ENCODE peak calls at places on chromosomes 13 and 19, in six cellular contexts. W is HCT116; N is fibroblast of pulmonary artery; Y is right lobe of liver; V is upper lobe of left lung; G is CD4-positive, alpha-beta memory T cell. H is an unnamed sample.
A peak's percentile ranks its signal among the peaks of the same experiment; 100 is the strongest.

GRCh38 chr13:36531746-36532486 is 99.6 kb downstream of the CCNA1 start:
- DNase-seq in W (no peak), N (peak; percentile 77), Y (no peak), V (no peak), G (no peak), H (no peak)

GRCh38 chr19:13094771-13095392 is 7.8 kb downstream of the LYL1 start:
- DNase-seq in W (no peak), N (no peak), Y (no peak), V (no peak), G (peak; percentile 16), H (no peak)

GRCh38 chr13:109093988-109094387 is 464.6 kb downstream of the MYO16 start:
- DNase-seq in W (no peak), N (no peak), Y (no peak), V (no peak), G (no peak), H (no peak)

GRCh38 chr13:46295531-46296464 is 84.1 kb downstream of the LRRC63 start:
- DNase-seq in W (no peak), N (peak; percentile 98), Y (peak; percentile 32), V (no peak), G (peak; percentile 85), H (peak; percentile 62)

GRCh38 chr13:23510979-23511735 is 59.1 kb upstream of the TNFRSF19 start:
- DNase-seq in W (peak; percentile 6), N (peak; percentile 59), Y (no peak), V (no peak), G (no peak), H (peak; percentile 89)

GRCh38 chr13:45367358-45367757 is 26.4 kb upstream of the TPT1 start:
- DNase-seq in W (peak; percentile 95), N (peak; percentile 79), Y (peak; percentile 70), V (no peak), G (peak; percentile 85), H (peak; percentile 89)

GRCh38 chr13:30409911-30410704 is 12.2 kb upstream of the UBE2L5 start:
- DNase-seq in W (no peak), N (peak; percentile 75), Y (no peak), V (no peak), G (no peak), H (no peak)

GRCh38 chr19:51327066-51327985 is 14.6 kb downstream of the VSIG10L start:
- DNase-seq in W (no peak), N (peak; percentile 48), Y (peak; percentile 55), V (peak; percentile 89), G (peak; percentile 29), H (peak; percentile 63)

GRCh38 chr13:87078947-87079795 is 592.0 kb upstream of the SLITRK5 start:
- DNase-seq in W (no peak), N (no peak), Y (peak; percentile 12), V (peak; percentile 63), G (no peak), H (no peak)

GRCh38 chr13:113527272-113527958 is 36.9 kb upstream of the DCUN1D2 start:
- DNase-seq in W (no peak), N (no peak), Y (no peak), V (no peak), G (no peak), H (no peak)

GRCh38 chr19:27776524-27776923 is 1436.4 kb downstream of the UQCRFS1 start:
- DNase-seq in W (no peak), N (no peak), Y (no peak), V (no peak), G (no peak), H (no peak)

GRCh38 chr13:49400755-49401659 is 42.9 kb downstream of the CAB39L start:
- DNase-seq in W (no peak), N (peak; percentile 70), Y (no peak), V (no peak), G (no peak), H (peak; percentile 28)

GRCh38 chr13:87169337-87169736 is 501.8 kb upstream of the SLITRK5 start:
- DNase-seq in W (no peak), N (no peak), Y (no peak), V (no peak), G (no peak), H (no peak)

GRCh38 chr13:47661076-47661475 is 340.0 kb downstream of the SUCLA2 start:
- DNase-seq in W (no peak), N (peak; percentile 79), Y (no peak), V (no peak), G (no peak), H (no peak)

GRCh38 chr13:36420437-36420891 is 11.8 kb upstream of the CCNA1 start:
- DNase-seq in W (peak; percentile 24), N (peak; percentile 90), Y (peak; percentile 51), V (no peak), G (peak; percentile 34), H (peak; percentile 73)

GRCh38 chr19:1860133-1860775 is 3.1 kb downstream of the KLF16 start:
- DNase-seq in W (no peak), N (peak; percentile 85), Y (peak; percentile 80), V (no peak), G (peak; percentile 72), H (peak; percentile 49)

GRCh38 chr13:93227906-93228801 is 1.5 kb downstream of the GPC6 start:
- DNase-seq in W (no peak), N (peak; percentile 92), Y (peak; percentile 63), V (peak; percentile 87), G (no peak), H (no peak)

GRCh38 chr19:40163541-40164129 is 27.6 kb upstream of the MAP3K10 start:
- DNase-seq in W (no peak), N (no peak), Y (no peak), V (no peak), G (no peak), H (peak; percentile 73)

GRCh38 chr19:1512671-1513491 is at the start of gene ADAMTSL5:
- DNase-seq in W (no peak), N (peak; percentile 63), Y (peak; percentile 76), V (peak; percentile 90), G (peak; percentile 57), H (peak; percentile 69)

GRCh38 chr13:90947976-90948375 is 399.5 kb upstream of the MIR17HG start:
- DNase-seq in W (no peak), N (no peak), Y (no peak), V (no peak), G (no peak), H (no peak)

GRCh38 chr13:67725999-67726398 is 495.9 kb upstream of the PCDH9 start:
- DNase-seq in W (no peak), N (no peak), Y (no peak), V (no peak), G (no peak), H (no peak)

GRCh38 chr19:37306383-37306963 is 64.4 kb upstream of the ZNF527 start:
- DNase-seq in W (no peak), N (no peak), Y (no peak), V (peak; percentile 69), G (no peak), H (no peak)

GRCh38 chr13:109768176-109768575 is 18.2 kb downstream of the IRS2 start:
- DNase-seq in W (no peak), N (no peak), Y (no peak), V (no peak), G (no peak), H (no peak)

GRCh38 chr13:83286737-83287136 is 595.5 kb downstream of the SLITRK1 start:
- DNase-seq in W (no peak), N (peak; percentile 20), Y (no peak), V (no peak), G (no peak), H (no peak)

GRCh38 chr19:1162404-1163282 is 11.4 kb downstream of the SBNO2 start:
- DNase-seq in W (no peak), N (no peak), Y (no peak), V (peak; percentile 43), G (no peak), H (no peak)

GRCh38 chr19:45952341-45952690 is 21.3 kb downstream of the NOVA2 start:
- DNase-seq in W (no peak), N (no peak), Y (no peak), V (no peak), G (no peak), H (no peak)
- H3K4me3 ChIP-seq in W (no peak overlapping the region), N (no peak overlapping the region), Y (no peak overlapping the region), V (no peak overlapping the region), G (no peak overlapping the region), H (peak overlapping the region; percentile 57)

GRCh38 chr19:46697142-46697960 is 19.6 kb downstream of the PRKD2 start:
- DNase-seq in W (peak; percentile 80), N (peak; percentile 53), Y (peak; percentile 72), V (peak; percentile 96), G (no peak), H (no peak)
- H3K4me3 ChIP-seq in W (peak overlapping the region; percentile 37), N (no peak overlapping the region), Y (no peak overlapping the region), V (peak overlapping the region; percentile 18), G (no peak overlapping the region), H (no peak overlapping the region)

GRCh38 chr19:18329035-18329376 is 6.1 kb upstream of the LSM4 start:
- DNase-seq in W (no peak), N (no peak), Y (no peak), V (no peak), G (no peak), H (no peak)
- H3K4me3 ChIP-seq in W (peak overlapping the region; percentile 46), N (peak overlapping the region; percentile 51), Y (peak overlapping the region; percentile 25), V (no peak overlapping the region), G (no peak overlapping the region), H (peak overlapping the region; percentile 53)

GRCh38 chr13:50911937-50912624 is 2.5 kb downstream of the RNASEH2B start:
- DNase-seq in W (peak; percentile 80), N (peak; percentile 90), Y (peak; percentile 84), V (no peak), G (peak; percentile 84), H (peak; percentile 97)
- H3K4me3 ChIP-seq in W (no peak overlapping the region), N (no peak overlapping the region), Y (no peak overlapping the region), V (no peak overlapping the region), G (peak overlapping the region; percentile 92), H (peak overlapping the region; percentile 93)

GRCh38 chr13:40777166-40777956 is 6.4 kb upstream of the MRPS31 start:
- DNase-seq in W (peak; percentile 65), N (peak; percentile 67), Y (no peak), V (no peak), G (peak; percentile 65), H (peak; percentile 80)
- H3K4me3 ChIP-seq in W (peak overlapping the region; percentile 40), N (peak overlapping the region; percentile 15), Y (peak overlapping the region; percentile 26), V (peak overlapping the region; percentile 18), G (peak overlapping the region; percentile 52), H (peak overlapping the region; percentile 39)

H was measured in GM12865.